ENCODE peak calls at places on chromosomes 16 and 17, in seven cellular contexts. M is H7, V is thyroid gland, B is C1 segment of cervical spinal cord, C is astrocyte, O is retina, Z is HTR-8/SVneo. T is an unnamed sample.

GRCh38 chr16:69563605-69564580 is 1.9 kb upstream of the NFAT5 start:
- DNase-seq in M (peak), V (no peak), B (no peak), C (peak), O (peak), Z (no peak), T (no peak)

GRCh38 chr16:30753596-30753995 is 5.4 kb downstream of the PHKG2 start:
- DNase-seq in M (no peak), V (no peak), B (no peak), C (no peak), O (no peak), Z (no peak), T (no peak)

GRCh38 chr16:30885196-30885595 is 8.7 kb downstream of the BCL7C start:
- DNase-seq in M (no peak), V (no peak), B (no peak), C (no peak), O (no peak), Z (no peak), T (no peak)

GRCh38 chr16:31331141-31331764 is 23.7 kb upstream of the ITGAX start:
- DNase-seq in M (peak), V (no peak), B (no peak), C (no peak), O (peak), Z (no peak), T (no peak)

GRCh38 chr16:87635541-87636049 is 33.3 kb downstream of the JPH3 start:
- DNase-seq in M (peak), V (peak), B (peak), C (peak), O (peak), Z (peak), T (no peak)

GRCh38 chr17:57393368-57393767 is 137.0 kb downstream of the MSI2 start:
- DNase-seq in M (no peak), V (no peak), B (no peak), C (no peak), O (no peak), Z (no peak), T (no peak)

GRCh38 chr17:75181608-75182318 is 996 bp downstream of the SUMO2 start:
- DNase-seq in M (peak), V (no peak), B (peak), C (no peak), O (no peak), Z (no peak), T (no peak)

GRCh38 chr16:57297856-57298255 is 13.4 kb upstream of the PLLP start:
- DNase-seq in M (no peak), V (no peak), B (no peak), C (no peak), O (no peak), Z (no peak), T (no peak)

GRCh38 chr17:29090746-29091395 is 47.9 kb downstream of the PIPOX start:
- DNase-seq in M (no peak), V (no peak), B (peak), C (no peak), O (peak), Z (no peak), T (no peak)

GRCh38 chr16:24216961-24217360 is 39.2 kb upstream of the CACNG3 start:
- DNase-seq in M (no peak), V (no peak), B (no peak), C (no peak), O (no peak), Z (no peak), T (no peak)

GRCh38 chr16:67391424-67392300 is 1.6 kb downstream of the TPPP3 start:
- DNase-seq in M (peak), V (no peak), B (peak), C (no peak), O (peak), Z (no peak), T (no peak)

GRCh38 chr17:81927145-81927652 is 336 bp downstream of the MAFG start:
- DNase-seq in M (no peak), V (no peak), B (no peak), C (no peak), O (no peak), Z (no peak), T (no peak)

GRCh38 chr16:48164907-48165715 is 9.3 kb upstream of the ABCC12 start:
- DNase-seq in M (peak), V (peak), B (peak), C (peak), O (peak), Z (peak), T (no peak)

T was measured in retinal pigment epithelial cell.